ENCODE peak calls at places on chromosomes 6 and 20, in six cellular contexts. E is kidney, H is IMR-90, K is HCT116, Q is fibroblast of lung, O is keratinocyte. V is an unnamed sample. For H3K9me3, the result is how much of the 10 kb centered on the place peaks cover.

GRCh38 chr6:25991785-25992412 is 29.3 kb downstream of the TRIM38 start:
- DNase-seq in E (peak), H (peak), K (no peak), Q (peak), O (no peak), V (peak)

GRCh38 chr6:26305097-26305841 is 59.7 kb upstream of the BTN3A2 start:
- DNase-seq in E (peak), H (peak), K (peak), Q (peak), O (no peak), V (peak)

GRCh38 chr20:4457566-4458543 is 263.9 kb upstream of the PRND start:
- DNase-seq in E (peak), H (no peak), K (peak), Q (no peak), O (no peak), V (peak)

GRCh38 chr6:125812394-125813231 is 21.9 kb downstream of the NCOA7 start:
- DNase-seq in E (no peak), H (peak), K (no peak), Q (peak), O (no peak), V (no peak)

GRCh38 chr6:116409756-116410155 is 39.0 kb downstream of the DSE start:
- DNase-seq in E (no peak), H (no peak), K (no peak), Q (no peak), O (no peak), V (no peak)

GRCh38 chr6:44072959-44073611 is 54.2 kb downstream of the MRPL14 start:
- DNase-seq in E (peak), H (peak), K (no peak), Q (peak), O (no peak), V (peak)

GRCh38 chr6:170438402-170438753 is 114.7 kb downstream of the PSMB1 start:
- DNase-seq in E (peak), H (peak), K (peak), Q (peak), O (peak), V (peak)

GRCh38 chr6:143333749-143334520 is 116.6 kb downstream of the ADAT2 start:
- DNase-seq in E (no peak), H (no peak), K (no peak), Q (no peak), O (peak), V (no peak)

GRCh38 chr20:35360033-35360432 is 51.7 kb downstream of the UQCC1 start:
- DNase-seq in E (no peak), H (no peak), K (no peak), Q (no peak), O (no peak), V (no peak)

GRCh38 chr6:118400582-118400981 is 147.5 kb upstream of the PLN start:
- DNase-seq in E (no peak), H (peak), K (no peak), Q (peak), O (no peak), V (no peak)

GRCh38 chr6:122033564-122034181 is 365.8 kb upstream of the HSF2 start:
- DNase-seq in E (no peak), H (peak), K (peak), Q (peak), O (peak), V (peak)

GRCh38 chr6:138161434-138162103 is at the start of gene ARFGEF3:
- DNase-seq in E (peak), H (peak), K (no peak), Q (no peak), O (no peak), V (peak)

GRCh38 chr6:71258078-71258866 is 30.3 kb upstream of the OGFRL1 start:
- DNase-seq in E (no peak), H (no peak), K (no peak), Q (no peak), O (no peak), V (no peak)

GRCh38 chr6:56759521-56759920 is 116.8 kb upstream of the DST start:
- DNase-seq in E (no peak), H (no peak), K (no peak), Q (no peak), O (no peak), V (no peak)

GRCh38 chr6:165086746-165087145 is 222.7 kb downstream of the C6orf118 start:
- DNase-seq in E (no peak), H (no peak), K (no peak), Q (no peak), O (no peak), V (no peak)

GRCh38 chr6:147207851-147208754 is 3.9 kb downstream of the STXBP5 start:
- DNase-seq in E (no peak), H (peak), K (no peak), Q (no peak), O (no peak), V (no peak)

GRCh38 chr6:157579467-157580031 is 198.6 kb downstream of the ZDHHC14 start:
- DNase-seq in E (no peak), H (no peak), K (no peak), Q (no peak), O (no peak), V (no peak)

GRCh38 chr20:47680804-47681529 is 104.3 kb downstream of the SULF2 start:
- DNase-seq in E (peak), H (peak), K (no peak), Q (no peak), O (no peak), V (no peak)

GRCh38 chr6:150118642-150119041 is 24.2 kb upstream of the PPP1R14C start:
- DNase-seq in E (no peak), H (no peak), K (no peak), Q (no peak), O (no peak), V (no peak)

GRCh38 chr6:167668019-167668753 is 158.5 kb upstream of the AFDN start:
- DNase-seq in E (no peak), H (no peak), K (no peak), Q (no peak), O (no peak), V (no peak)

GRCh38 chr20:32435449-32436107 is 77.4 kb downstream of the ASXL1 start:
- DNase-seq in E (no peak), H (no peak), K (no peak), Q (no peak), O (no peak), V (peak)

GRCh38 chr6:87806635-87807034 is 104.6 kb upstream of the AKIRIN2 start:
- DNase-seq in E (no peak), H (no peak), K (no peak), Q (no peak), O (no peak), V (no peak)

GRCh38 chr6:14616611-14617010 is 499.0 kb downstream of the CD83 start:
- DNase-seq in E (no peak), H (no peak), K (no peak), Q (no peak), O (no peak), V (no peak)

GRCh38 chr20:13261460-13262301 is 40.6 kb downstream of the ISM1 start:
- DNase-seq in E (peak), H (peak), K (peak), Q (peak), O (no peak), V (peak)

GRCh38 chr20:20820104-20820503 is 107.7 kb upstream of the RALGAPA2 start:
- DNase-seq in E (no peak), H (no peak), K (peak), Q (no peak), O (no peak), V (peak)

GRCh38 chr20:63627700-63628245 is 872 bp upstream of the GMEB2 start:
- DNase-seq in E (peak), H (no peak), K (no peak), Q (no peak), O (no peak), V (no peak)

DNA sequence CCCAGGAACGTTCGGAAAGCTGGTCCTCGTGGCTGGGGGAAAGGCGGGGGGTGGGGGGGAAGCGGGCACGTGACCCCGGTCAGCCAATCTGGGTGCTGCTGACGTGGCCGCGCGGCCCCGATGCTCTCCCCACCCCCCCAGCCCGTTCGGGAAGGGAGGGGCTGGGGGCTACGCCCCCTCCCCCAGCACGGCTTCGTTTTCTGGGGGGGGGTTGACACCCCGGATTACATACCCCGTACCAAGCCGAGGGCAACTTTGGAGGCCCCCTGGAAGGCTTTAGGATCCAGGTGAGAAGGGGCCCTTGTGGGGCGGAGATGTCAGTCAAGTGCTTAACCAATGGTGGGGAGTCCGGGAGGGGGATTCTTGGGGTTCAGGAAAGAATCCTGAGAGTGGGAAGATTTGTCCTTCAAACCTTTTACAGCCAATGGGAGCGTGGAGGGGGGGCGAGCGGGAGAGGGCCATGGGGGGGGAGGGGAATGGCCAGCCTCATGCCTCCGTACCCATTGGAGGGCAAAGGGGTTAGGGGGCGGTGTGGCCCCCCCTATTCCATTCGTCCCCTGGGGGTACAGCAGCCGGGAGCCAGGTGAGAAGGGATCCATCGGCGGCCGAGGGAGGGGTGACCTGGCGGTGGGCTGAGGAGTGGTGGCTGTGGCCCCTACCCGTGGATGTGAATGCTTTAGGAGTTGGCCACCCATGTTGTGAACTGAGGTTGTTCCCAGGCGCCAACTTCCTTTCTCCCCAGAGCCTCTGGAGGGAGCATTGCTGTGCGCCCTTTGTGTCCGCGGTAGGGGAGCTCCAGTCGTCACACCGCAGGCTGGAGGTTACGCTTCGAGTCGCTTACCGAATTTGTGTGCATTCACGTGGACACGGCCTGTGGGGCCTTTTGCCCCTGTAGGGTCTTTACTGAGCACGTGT is 633 bp downstream of the BRD2 start:
- DNase-seq in E (peak), H (peak), K (peak), Q (peak), O (no peak), V (peak)
- TF ChIP-seq CTCF in E (no peak), H (peak), K (no peak), Q (peak), O (peak), V (peak)

DNA sequence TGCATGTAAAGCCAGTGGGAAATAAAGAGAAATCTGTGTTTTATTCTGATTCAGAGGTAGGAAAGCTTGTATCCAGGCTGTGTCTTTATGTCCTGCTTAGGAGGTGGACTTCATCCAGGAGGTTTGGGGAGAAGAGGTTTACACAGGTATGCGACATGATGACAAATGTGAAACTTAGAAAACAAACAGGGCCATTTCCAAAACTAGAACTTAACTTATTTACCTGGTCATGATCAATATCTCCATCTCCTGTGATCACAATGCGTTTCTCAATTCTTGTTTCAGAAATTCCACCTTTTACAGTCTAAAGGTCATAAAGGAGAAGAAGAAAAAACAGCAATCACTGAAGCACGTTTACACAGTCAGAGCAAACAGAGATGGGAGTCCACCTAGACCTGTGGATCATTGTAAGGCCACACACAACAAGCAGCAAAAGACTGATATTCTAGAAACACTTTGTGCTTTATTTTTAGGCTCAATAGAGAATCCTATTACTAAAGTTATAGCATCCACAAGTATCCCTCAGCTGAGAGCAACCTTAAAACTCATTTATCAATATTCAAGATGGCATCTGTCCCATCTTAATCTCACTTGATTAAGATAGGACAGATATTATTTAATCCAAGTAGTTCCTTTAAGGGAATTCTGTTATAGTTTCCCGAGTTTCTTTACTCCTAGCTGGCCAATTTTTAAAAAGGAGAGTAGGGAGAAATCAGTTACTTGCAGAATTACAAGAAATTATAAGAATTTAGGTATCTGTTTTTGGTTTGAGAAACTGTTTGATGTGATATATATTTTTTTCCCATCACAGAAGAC is 36.4 kb downstream of the SMLR1 start:
- DNase-seq in E (no peak), H (no peak), K (no peak), Q (no peak), O (no peak), V (no peak)
- H3K9me3 ChIP-seq in E (under half), H (under half), K (under half), Q (under half), O (under half), V (under half)

DNA sequence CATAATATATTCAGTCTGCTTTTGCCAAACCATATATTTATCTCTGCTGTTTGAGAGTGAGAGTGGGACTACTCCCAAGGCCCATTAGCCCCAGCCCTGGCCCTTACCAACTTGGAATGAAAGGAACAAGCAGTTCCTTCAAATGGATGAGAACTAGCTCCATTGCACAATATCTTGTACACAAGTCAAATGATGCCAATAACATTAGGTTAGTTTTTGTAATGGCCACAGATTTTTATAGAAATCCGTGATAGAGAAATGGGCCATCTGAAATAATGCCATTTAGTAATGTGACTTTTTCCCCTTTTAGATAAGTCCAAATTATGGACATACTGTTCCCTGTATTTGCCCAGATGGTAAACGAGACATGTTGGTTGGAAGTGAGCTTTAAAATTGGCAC is 117.0 kb downstream of the MAP3K7 start:
- DNase-seq in E (no peak), H (no peak), K (no peak), Q (peak), O (no peak), V (no peak)
- H3K9ac ChIP-seq in E (no peak), H (no peak), K (no peak), Q (no peak), O (no peak), V (no peak)

DNA sequence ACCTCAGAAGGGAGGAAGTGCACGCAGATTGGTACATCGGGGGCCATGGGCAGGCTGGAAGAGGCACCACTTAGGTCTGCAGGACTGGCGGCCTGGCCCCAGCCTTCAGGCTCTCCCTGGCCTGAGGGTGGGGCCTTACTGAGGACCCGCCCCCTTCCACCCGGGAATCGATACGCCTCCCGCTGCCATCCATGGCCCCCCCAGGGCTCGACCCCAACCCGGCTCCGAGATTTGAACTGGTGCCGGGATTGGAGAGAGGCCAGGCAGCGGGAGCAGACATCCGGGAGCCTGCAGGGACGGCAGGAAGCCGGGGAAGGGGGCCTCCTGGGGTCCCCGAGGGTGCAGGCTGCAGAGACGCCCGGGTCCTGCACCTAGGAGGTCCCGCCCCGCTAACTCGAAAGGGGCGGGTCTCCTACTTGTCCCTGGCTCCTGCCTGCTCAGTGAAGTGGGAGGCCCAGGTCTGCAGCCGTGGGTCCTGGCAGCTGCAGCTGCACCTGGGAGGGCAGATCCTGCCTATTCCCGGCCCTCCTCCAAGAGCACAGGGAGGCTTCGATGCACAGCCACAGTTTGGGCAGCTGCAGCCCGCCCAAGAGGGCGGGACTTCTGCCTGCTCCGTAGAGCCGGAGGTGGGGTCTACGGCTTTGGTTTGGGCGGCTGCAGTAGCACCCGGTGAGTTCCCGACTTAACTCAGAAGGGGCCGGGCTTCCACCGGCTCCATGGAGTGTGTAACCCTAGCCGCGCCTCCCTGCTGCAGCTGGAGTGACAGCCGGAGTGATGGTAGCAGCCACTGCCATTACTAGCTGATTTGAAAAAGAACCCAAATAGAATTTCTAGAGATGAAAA is 35.2 kb upstream of the TBC1D22B start:
- DNase-seq in E (peak), H (peak), K (peak), Q (peak), O (peak), V (peak)
- TF ChIP-seq CTCF in E (no peak), H (peak), K (no peak), Q (no peak), O (no peak), V (no peak)

GRCh38 chr6:22766979-22767378 is 197.6 kb downstream of the HDGFL1 start:
- DNase-seq in E (no peak), H (no peak), K (no peak), Q (no peak), O (no peak), V (no peak)
- H3K9me3 ChIP-seq in E (under half), H (under half), K (under half), Q (under half), O (under half), V (under half)

GRCh38 chr20:56422824-56423189 is 10.7 kb downstream of the CASS4 start:
- DNase-seq in E (no peak), H (peak), K (no peak), Q (no peak), O (no peak), V (no peak)
- H3K9ac ChIP-seq in E (no peak), H (peak), K (no peak), Q (peak), O (no peak), V (no peak)

GRCh38 chr20:30376767-30377658 is 880.5 kb upstream of the DEFB115 start:
- DNase-seq in E (peak), H (peak), K (peak), Q (peak), O (no peak), V (peak)
- TF ChIP-seq CTCF in E (peak), H (peak), K (peak), Q (peak), O (no peak), V (peak)

GRCh38 chr20:18052856-18053255 is 4.9 kb downstream of the OVOL2 start:
- DNase-seq in E (no peak), H (no peak), K (no peak), Q (no peak), O (no peak), V (no peak)
- H3K9me3 ChIP-seq in E (under half), H (under half), K (under half), Q (under half), O (under half), V (under half)